ENCODE peak calls at places on chromosomes 5 and 9, in eight cellular contexts. T is neural crest cell, L is adrenal gland, F is fibroblast of lung, H is left ventricle myocardium inferior, S is mucosa of descending colon, J is glutamatergic neuron, C is kidney epithelial cell. W is an unnamed sample.

GRCh38 chr5:109324941-109325340 is 84.8 kb downstream of the PJA2 start:
- DNase-seq in S (no peak), F (no peak), L (no peak), J (no peak), C (no peak), H (no peak), T (no peak), W (no peak)

GRCh38 chr5:141328231-141328630 is 2.1 kb upstream of the PCDHGA1 start:
- DNase-seq in S (no peak), C (no peak), H (no peak), L (no peak), T (no peak), J (no peak), F (no peak), W (no peak)

GRCh38 chr5:1768283-1769000 is 31.2 kb downstream of the MRPL36 start:
- DNase-seq in T (no peak), S (no peak), J (no peak), L (no peak), C (no peak), F (no peak), H (no peak), W (no peak)

GRCh38 chr5:135973323-135974018 is 18.7 kb upstream of the LECT2 start:
- DNase-seq in L (no peak), F (peak), C (no peak), J (no peak), T (no peak), H (no peak), S (no peak), W (no peak)

GRCh38 chr5:9188131-9188530 is 357.7 kb downstream of the SEMA5A start:
- DNase-seq in L (peak), H (no peak), C (peak), S (no peak), J (no peak), T (no peak), F (peak), W (no peak)

GRCh38 chr9:114369567-114370240 is 18.1 kb downstream of the AKNA start:
- DNase-seq in T (no peak), H (no peak), J (no peak), C (no peak), L (no peak), S (no peak), F (no peak), W (no peak)

GRCh38 chr9:111482656-111483418 is 1.3 kb downstream of the ECPAS start:
- DNase-seq in F (peak), J (peak), H (peak), S (peak), C (no peak), L (peak), T (peak), W (peak)

GRCh38 chr5:135244620-135245021 is 154.4 kb downstream of the MACROH2A1 start:
- DNase-seq in S (no peak), F (no peak), T (no peak), L (peak), C (no peak), H (no peak), J (no peak), W (no peak)

GRCh38 chr5:147554285-147554817 is 44.5 kb upstream of the DPYSL3 start:
- DNase-seq in C (no peak), H (no peak), S (no peak), F (peak), J (no peak), T (no peak), L (no peak), W (no peak)

GRCh38 chr9:17063535-17064135 is 71.2 kb upstream of the CNTLN start:
- DNase-seq in T (no peak), C (peak), S (no peak), L (peak), F (peak), H (no peak), J (no peak), W (peak)

DNA sequence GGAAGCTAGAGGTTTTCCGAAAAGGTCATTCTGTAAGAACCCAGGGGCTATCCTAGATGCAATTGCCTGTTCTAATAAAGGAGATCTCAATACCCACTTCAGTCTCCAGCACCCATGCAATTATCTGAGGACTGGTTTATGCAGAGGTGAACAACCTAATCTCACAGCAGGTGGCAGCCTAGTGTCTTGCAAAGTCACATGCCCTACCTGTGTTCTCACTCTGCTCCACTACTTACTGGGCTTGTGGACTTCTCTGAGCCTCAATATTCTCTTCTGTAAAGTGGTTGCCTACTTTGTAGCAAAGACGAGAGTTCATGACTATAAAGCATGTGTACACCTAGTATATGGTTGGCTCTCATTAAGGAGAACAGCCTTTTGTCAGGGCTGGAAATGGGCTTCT is 21.0 kb upstream of the ALDH1B1 start:
- DNase-seq in H (no peak), F (peak), S (no peak), T (no peak), L (peak), C (no peak), J (no peak), W (no peak)
- TF ChIP-seq CTCF in H (peak), F (no peak), S (no peak), T (no peak), L (peak), C (peak), J (no peak), W (no peak)

GRCh38 chr9:108617661-108618060 is 238.1 kb downstream of the ACTL7B start:
- DNase-seq in C (no peak), T (no peak), J (no peak), L (no peak), F (no peak), S (no peak), H (no peak), W (no peak)

GRCh38 chr9:108622467-108622866 is 233.3 kb downstream of the ACTL7B start:
- DNase-seq in T (no peak), F (peak), L (no peak), C (no peak), H (no peak), S (no peak), J (no peak), W (no peak)

GRCh38 chr9:108618906-108619550 is 236.8 kb downstream of the ACTL7B start:
- DNase-seq in S (no peak), C (no peak), J (no peak), F (no peak), T (no peak), H (no peak), L (no peak), W (no peak)

GRCh38 chr9:108621991-108622390 is 233.8 kb downstream of the ACTL7B start:
- DNase-seq in J (no peak), L (no peak), T (no peak), C (no peak), F (no peak), S (no peak), H (no peak), W (no peak)

GRCh38 chr9:108620767-108621166 is 235.0 kb downstream of the ACTL7B start:
- DNase-seq in S (no peak), C (no peak), J (no peak), T (no peak), H (no peak), L (no peak), F (peak), W (no peak)
- TF ChIP-seq CTCF in S (no peak), C (no peak), J (no peak), T (no peak), H (no peak), L (no peak), F (no peak), W (no peak)

DNA sequence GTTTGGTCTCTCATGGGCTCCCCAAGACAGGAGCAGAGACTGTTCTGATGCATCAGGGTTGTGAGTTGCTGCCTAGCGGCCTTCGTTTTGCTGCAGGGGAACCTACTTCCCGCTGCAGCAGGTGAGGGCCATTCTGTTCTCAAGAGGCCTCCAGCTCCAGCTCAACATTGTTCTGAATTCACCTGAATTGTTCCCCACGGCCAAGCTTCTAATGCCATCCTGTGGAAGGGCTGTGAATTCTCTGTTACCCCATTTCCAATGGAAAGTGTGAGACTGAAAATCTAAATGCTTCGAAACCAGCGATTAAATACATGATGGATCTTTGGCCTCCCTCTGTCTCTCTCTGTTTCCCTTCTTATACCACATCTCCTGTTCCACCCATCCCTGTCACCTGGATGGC is 349.1 kb upstream of the DAP start:
- DNase-seq in L (no peak), H (no peak), S (no peak), F (no peak), C (no peak), J (no peak), T (no peak), W (no peak)
- TF ChIP-seq CTCF in L (no peak), H (peak), S (no peak), F (no peak), C (peak), J (no peak), T (no peak), W (no peak)

GRCh38 chr5:155699385-155699784 is 627.6 kb upstream of the SGCD start:
- DNase-seq in T (no peak), H (no peak), S (no peak), F (no peak), C (no peak), L (no peak), J (no peak), W (no peak)

GRCh38 chr5:155697236-155697635 is 629.7 kb upstream of the SGCD start:
- DNase-seq in C (no peak), L (no peak), T (no peak), F (no peak), H (no peak), J (no peak), S (no peak), W (no peak)

DNA sequence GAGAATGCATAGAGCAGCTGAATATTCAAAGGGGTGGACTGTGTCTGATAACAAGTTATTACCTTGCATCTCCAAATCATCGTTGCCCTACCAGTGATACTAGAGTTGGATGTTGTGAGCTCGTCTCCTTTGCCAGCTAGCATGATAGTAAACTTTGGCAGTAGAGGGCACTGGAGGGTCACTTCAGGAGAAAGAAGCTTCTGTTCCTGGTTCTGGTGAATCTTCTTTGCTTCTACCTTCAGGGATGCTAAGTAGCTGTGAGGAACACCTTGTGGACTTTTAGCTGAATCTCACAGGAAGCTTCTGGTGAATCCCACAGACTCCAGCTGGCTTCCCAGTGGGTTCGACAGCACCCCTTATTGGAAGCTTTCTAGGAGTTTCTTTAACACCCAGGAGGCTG is 626.6 kb upstream of the SGCD start:
- DNase-seq in H (no peak), T (no peak), C (no peak), L (no peak), F (no peak), S (no peak), J (no peak), W (no peak)
- TF ChIP-seq CTCF in H (no peak), T (no peak), C (peak), L (no peak), F (no peak), S (no peak), J (no peak), W (peak)

DNA sequence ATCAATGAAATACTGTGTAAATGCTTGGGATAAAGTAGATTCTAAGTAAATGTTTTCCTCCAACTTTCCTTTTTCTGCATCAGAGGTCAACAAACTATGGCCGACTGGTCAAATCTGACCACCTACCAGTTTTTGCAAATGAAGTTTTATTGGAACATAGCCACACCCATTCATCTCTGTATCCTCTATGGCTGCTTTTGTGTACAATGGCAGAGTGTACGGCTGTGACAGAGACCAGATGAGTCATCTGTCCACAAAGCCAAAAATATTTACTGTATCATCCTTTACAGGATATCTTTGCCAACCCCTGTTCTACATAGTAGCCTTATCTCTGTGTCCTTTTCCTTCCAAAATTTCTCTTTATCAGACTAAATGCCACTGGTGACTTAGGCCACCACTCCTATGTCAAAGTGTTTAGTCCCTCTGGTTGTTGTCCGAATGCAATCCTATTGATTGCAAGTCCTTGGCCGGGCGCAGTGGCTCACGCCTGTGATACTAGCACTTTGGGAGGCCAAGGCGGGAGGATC is 218.4 kb upstream of the KLF4 start:
- DNase-seq in T (no peak), J (no peak), C (no peak), H (no peak), F (no peak), L (peak), S (no peak), W (no peak)
- TF ChIP-seq CTCF in T (no peak), J (no peak), C (no peak), H (no peak), F (no peak), L (no peak), S (no peak), W (no peak)

GRCh38 chr5:14364096-14364495 is 217.5 kb upstream of the OTULINL start:
- DNase-seq in T (no peak), H (no peak), F (peak), S (no peak), C (no peak), J (no peak), L (no peak), W (no peak)
- TF ChIP-seq CTCF in T (no peak), H (no peak), F (no peak), S (no peak), C (no peak), J (no peak), L (no peak), W (no peak)

GRCh38 chr9:125428060-125428481 is 166.4 kb downstream of the GAPVD1 start:
- DNase-seq in C (no peak), L (peak), J (no peak), S (peak), H (no peak), F (no peak), T (no peak), W (no peak)
- TF ChIP-seq CTCF in C (peak), L (peak), J (peak), S (no peak), H (peak), F (peak), T (peak), W (peak)

GRCh38 chr9:31808770-31809169 is 575.7 kb upstream of the ACO1 start:
- DNase-seq in L (no peak), F (no peak), T (no peak), S (no peak), J (no peak), H (no peak), C (no peak), W (no peak)

GRCh38 chr9:31807574-31808256 is 576.7 kb upstream of the ACO1 start:
- DNase-seq in C (no peak), J (no peak), F (no peak), L (no peak), H (no peak), T (no peak), S (no peak), W (no peak)
- TF ChIP-seq CTCF in C (no peak), J (no peak), F (no peak), L (no peak), H (no peak), T (peak), S (no peak), W (no peak)

GRCh38 chr9:93857528-93857927 is 97.6 kb downstream of the BARX1 start:
- DNase-seq in C (no peak), J (no peak), T (no peak), H (no peak), F (no peak), S (no peak), L (no peak), W (no peak)

GRCh38 chr9:93862877-93863545 is 92.1 kb downstream of the BARX1 start:
- DNase-seq in H (no peak), J (no peak), S (no peak), F (no peak), C (no peak), T (no peak), L (no peak), W (no peak)

GRCh38 chr9:93861736-93862358 is 93.3 kb downstream of the BARX1 start:
- DNase-seq in T (no peak), C (no peak), F (no peak), S (no peak), L (no peak), H (no peak), J (no peak), W (no peak)

GRCh38 chr9:93860694-93861658 is 94.2 kb downstream of the BARX1 start:
- DNase-seq in L (no peak), J (no peak), C (no peak), H (no peak), F (no peak), T (no peak), S (no peak), W (peak)

DNA sequence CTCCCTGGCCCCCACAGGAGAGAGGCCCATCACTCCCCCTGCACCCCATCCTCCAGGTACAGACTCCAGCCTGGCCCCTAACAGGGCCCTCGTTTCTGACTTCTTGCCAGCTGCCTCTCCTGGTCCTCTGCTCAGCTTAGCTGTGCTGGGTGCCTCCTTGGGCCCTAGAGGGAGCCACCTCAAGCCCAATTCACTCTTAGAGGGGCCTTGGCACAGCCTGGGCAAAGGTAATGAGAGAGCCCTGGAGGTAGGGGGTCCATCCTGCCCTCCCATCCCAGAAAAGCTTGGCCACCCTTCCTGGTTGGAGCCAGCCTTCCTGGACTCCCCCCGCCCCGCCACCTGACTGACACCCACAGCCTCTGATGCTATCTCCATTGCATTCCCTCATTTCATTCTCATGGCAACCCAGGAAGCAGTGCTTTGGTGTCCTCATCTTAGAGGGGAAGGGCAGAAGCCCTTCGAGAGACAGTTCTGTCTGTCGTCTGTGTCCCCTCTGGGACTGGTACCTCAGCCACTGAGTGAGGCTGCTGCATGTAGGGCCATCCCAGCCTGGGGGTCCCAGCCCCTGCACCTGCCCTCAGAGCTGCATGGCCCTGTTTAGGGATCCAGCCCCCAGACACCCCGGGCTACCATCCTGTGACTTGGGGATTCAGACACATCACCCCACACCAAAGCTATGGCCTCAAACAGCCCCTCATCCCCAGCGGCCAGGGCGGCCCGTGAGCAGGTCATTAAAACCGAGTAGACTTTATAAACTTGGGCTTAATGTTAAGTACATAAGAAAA is 95.5 kb downstream of the BARX1 start:
- DNase-seq in T (no peak), J (no peak), L (no peak), C (no peak), F (no peak), H (no peak), S (no peak), W (no peak)
- TF ChIP-seq CTCF in T (no peak), J (no peak), L (no peak), C (no peak), F (no peak), H (no peak), S (no peak), W (no peak)

W was measured in nephron progenitor cell.